ENCODE peak calls at places on chromosome 1, in nine cellular contexts. One of them, this sample, is unnamed.

GRCh38 chr1:1237874-1238701 is 6.1 kb downstream of the B3GALT6 start:
- DNase-seq in ureter: no peak
- DNase-seq in epithelial cell of proximal tubule: no peak
- DNase-seq in NAMALWA: peak; percentile 52
- DNase-seq in psoas muscle: no peak
- DNase-seq in activated naive CD4-positive, alpha-beta T cell: no peak
- DNase-seq in cardiac fibroblast: no peak
- DNase-seq in M059J: no peak
- DNase-seq in caudate nucleus: no peak
- DNase-seq in this sample: no peak

GRCh38 chr1:199463521-199464127 is 563.9 kb upstream of the NR5A2 start:
- DNase-seq in M059J: peak; percentile 85
- DNase-seq in psoas muscle: no peak
- DNase-seq in cardiac fibroblast: peak; percentile 84
- DNase-seq in activated naive CD4-positive, alpha-beta T cell: no peak
- DNase-seq in epithelial cell of proximal tubule: no peak
- DNase-seq in NAMALWA: peak; percentile 81
- DNase-seq in caudate nucleus: no peak
- DNase-seq in ureter: no peak
- DNase-seq in this sample: peak; percentile 92

GRCh38 chr1:223323491-223324484 is 40.2 kb downstream of the SUSD4 start:
- DNase-seq in caudate nucleus: no peak
- DNase-seq in M059J: no peak
- DNase-seq in NAMALWA: no peak
- DNase-seq in ureter: no peak
- DNase-seq in epithelial cell of proximal tubule: no peak
- DNase-seq in cardiac fibroblast: no peak
- DNase-seq in activated naive CD4-positive, alpha-beta T cell: no peak
- DNase-seq in psoas muscle: no peak
- DNase-seq in this sample: no peak

GRCh38 chr1:166814611-166815010 is 24.7 kb upstream of the POGK start:
- DNase-seq in NAMALWA: no peak
- DNase-seq in psoas muscle: no peak
- DNase-seq in M059J: peak; percentile 63
- DNase-seq in epithelial cell of proximal tubule: peak; percentile 27
- DNase-seq in caudate nucleus: no peak
- DNase-seq in cardiac fibroblast: peak; percentile 23
- DNase-seq in activated naive CD4-positive, alpha-beta T cell: no peak
- DNase-seq in ureter: no peak
- DNase-seq in this sample: no peak

GRCh38 chr1:42913426-42914091 is 45.1 kb downstream of the SLC2A1 start:
- DNase-seq in cardiac fibroblast: peak; percentile 92
- DNase-seq in caudate nucleus: peak; percentile 10
- DNase-seq in epithelial cell of proximal tubule: no peak
- DNase-seq in activated naive CD4-positive, alpha-beta T cell: no peak
- DNase-seq in ureter: peak; percentile 69
- DNase-seq in NAMALWA: peak; percentile 93
- DNase-seq in psoas muscle: no peak
- DNase-seq in M059J: peak; percentile 73
- DNase-seq in this sample: peak; percentile 90

GRCh38 chr1:48215222-48215621 is 7.3 kb upstream of the SLC5A9 start:
- DNase-seq in ureter: no peak
- DNase-seq in M059J: no peak
- DNase-seq in epithelial cell of proximal tubule: no peak
- DNase-seq in NAMALWA: no peak
- DNase-seq in activated naive CD4-positive, alpha-beta T cell: no peak
- DNase-seq in caudate nucleus: no peak
- DNase-seq in cardiac fibroblast: no peak
- DNase-seq in psoas muscle: no peak
- DNase-seq in this sample: no peak

GRCh38 chr1:93753766-93754763 is 72.4 kb upstream of the BCAR3 start:
- DNase-seq in epithelial cell of proximal tubule: no peak
- DNase-seq in NAMALWA: no peak
- DNase-seq in activated naive CD4-positive, alpha-beta T cell: no peak
- DNase-seq in psoas muscle: no peak
- DNase-seq in cardiac fibroblast: peak; percentile 98
- DNase-seq in ureter: no peak
- DNase-seq in M059J: peak; percentile 96
- DNase-seq in caudate nucleus: no peak
- DNase-seq in this sample: no peak

GRCh38 chr1:46202975-46203737 is at the start of gene LURAP1:
- DNase-seq in epithelial cell of proximal tubule: no peak
- DNase-seq in activated naive CD4-positive, alpha-beta T cell: no peak
- DNase-seq in ureter: no peak
- DNase-seq in caudate nucleus: peak; percentile 75
- DNase-seq in M059J: peak; percentile 37
- DNase-seq in NAMALWA: peak; percentile 60
- DNase-seq in cardiac fibroblast: peak; percentile 66
- DNase-seq in psoas muscle: peak; percentile 69
- DNase-seq in this sample: peak; percentile 57

GRCh38 chr1:174912243-174912642 is 87.5 kb upstream of the CACYBP start:
- DNase-seq in activated naive CD4-positive, alpha-beta T cell: no peak
- DNase-seq in cardiac fibroblast: no peak
- DNase-seq in psoas muscle: no peak
- DNase-seq in caudate nucleus: no peak
- DNase-seq in ureter: no peak
- DNase-seq in NAMALWA: no peak
- DNase-seq in epithelial cell of proximal tubule: no peak
- DNase-seq in M059J: no peak
- DNase-seq in this sample: no peak

GRCh38 chr1:33089457-33089856 is 8.5 kb downstream of the AZIN2 start:
- DNase-seq in epithelial cell of proximal tubule: no peak
- DNase-seq in psoas muscle: peak; percentile 65
- DNase-seq in cardiac fibroblast: no peak
- DNase-seq in activated naive CD4-positive, alpha-beta T cell: no peak
- DNase-seq in ureter: no peak
- DNase-seq in NAMALWA: no peak
- DNase-seq in caudate nucleus: no peak
- DNase-seq in M059J: no peak
- DNase-seq in this sample: no peak

GRCh38 chr1:29876902-29877301 is 640.6 kb downstream of the PTPRU start:
- DNase-seq in epithelial cell of proximal tubule: no peak
- DNase-seq in ureter: no peak
- DNase-seq in psoas muscle: no peak
- DNase-seq in M059J: no peak
- DNase-seq in NAMALWA: peak; percentile 45
- DNase-seq in activated naive CD4-positive, alpha-beta T cell: no peak
- DNase-seq in caudate nucleus: no peak
- DNase-seq in cardiac fibroblast: no peak
- DNase-seq in this sample: peak; percentile 52

GRCh38 chr1:43308635-43309580 is 8.1 kb downstream of the TIE1 start:
- DNase-seq in ureter: no peak
- DNase-seq in epithelial cell of proximal tubule: no peak
- DNase-seq in M059J: no peak
- DNase-seq in activated naive CD4-positive, alpha-beta T cell: no peak
- DNase-seq in caudate nucleus: no peak
- DNase-seq in psoas muscle: no peak
- DNase-seq in cardiac fibroblast: no peak
- DNase-seq in NAMALWA: no peak
- DNase-seq in this sample: no peak

GRCh38 chr1:229006121-229006870 is 264.6 kb upstream of the RAB4A start:
- DNase-seq in cardiac fibroblast: peak; percentile 18
- DNase-seq in activated naive CD4-positive, alpha-beta T cell: no peak
- DNase-seq in M059J: peak; percentile 44
- DNase-seq in caudate nucleus: no peak
- DNase-seq in epithelial cell of proximal tubule: no peak
- DNase-seq in NAMALWA: no peak
- DNase-seq in ureter: no peak
- DNase-seq in psoas muscle: no peak
- DNase-seq in this sample: no peak

GRCh38 chr1:8813016-8813763 is 4.2 kb downstream of the RERE start:
- DNase-seq in caudate nucleus: no peak
- DNase-seq in psoas muscle: no peak
- DNase-seq in ureter: no peak
- DNase-seq in M059J: peak; percentile 32
- DNase-seq in cardiac fibroblast: peak; percentile 33
- DNase-seq in NAMALWA: no peak
- DNase-seq in epithelial cell of proximal tubule: no peak
- DNase-seq in activated naive CD4-positive, alpha-beta T cell: no peak
- DNase-seq in this sample: no peak

GRCh38 chr1:79304131-79304530 is 297.6 kb upstream of the ADGRL4 start:
- DNase-seq in cardiac fibroblast: peak; percentile 72
- DNase-seq in M059J: no peak
- DNase-seq in epithelial cell of proximal tubule: no peak
- DNase-seq in caudate nucleus: no peak
- DNase-seq in activated naive CD4-positive, alpha-beta T cell: no peak
- DNase-seq in NAMALWA: no peak
- DNase-seq in psoas muscle: no peak
- DNase-seq in ureter: no peak
- DNase-seq in this sample: no peak